ENCODE peak calls at places on chromosomes 12 and 14, in four cellular contexts. C, U, K and E are unnamed samples.

GRCh38 chr12:121767525-121768016 is 25.9 kb downstream of the RHOF start:
- DNase-seq in K (no peak), U (no peak), C (no peak), E (no peak)

GRCh38 chr14:90453401-90453951 is 56.6 kb downstream of the CALM1 start:
- DNase-seq in C (no peak), K (no peak), U (peak), E (peak)

GRCh38 chr12:119153477-119154434 is 25.0 kb upstream of the HSPB8 start:
- DNase-seq in C (peak), K (no peak), U (peak), E (peak)

GRCh38 chr12:82383930-82384513 is 25.7 kb downstream of the METTL25 start:
- DNase-seq in C (no peak), K (no peak), U (no peak), E (peak)

GRCh38 chr12:116861331-116861730 is 19.9 kb downstream of the HRK start:
- DNase-seq in C (peak), U (peak), K (no peak), E (no peak)

GRCh38 chr14:88993946-88994345 is 169.5 kb downstream of the TTC8 start:
- DNase-seq in U (peak), K (no peak), C (no peak), E (no peak)

GRCh38 chr14:96091149-96091693 is 52.1 kb downstream of the C14orf132 start:
- DNase-seq in K (no peak), U (no peak), C (peak), E (no peak)

GRCh38 chr14:78836777-78837176 is 666.6 kb downstream of the NRXN3 start:
- DNase-seq in C (no peak), K (no peak), U (peak), E (peak)

GRCh38 chr14:75724414-75725204 is 63.6 kb downstream of the TTLL5 start:
- DNase-seq in C (no peak), K (no peak), U (peak), E (no peak)

GRCh38 chr14:104291123-104292000 is 153.0 kb downstream of the KIF26A start:
- DNase-seq in K (peak), C (no peak), U (no peak), E (no peak)

GRCh38 chr14:76918751-76919421 is 92.7 kb downstream of the LRRC74A start:
- DNase-seq in U (peak), C (peak), K (peak), E (peak)

GRCh38 chr12:57519758-57520007 is 631 bp downstream of the DDIT3 start:
- DNase-seq in K (no peak), U (no peak), C (no peak), E (peak)

GRCh38 chr12:57521475-57522018 is 1.1 kb upstream of the MBD6 start:
- DNase-seq in U (peak), C (peak), K (peak), E (no peak)

GRCh38 chr12:57518176-57518919 is 2.0 kb downstream of the DDIT3 start:
- DNase-seq in C (no peak), K (no peak), U (no peak), E (no peak)

GRCh38 chr12:57518920-57519757 is 1.2 kb downstream of the DDIT3 start:
- DNase-seq in U (peak), C (peak), K (no peak), E (peak)

DNA sequence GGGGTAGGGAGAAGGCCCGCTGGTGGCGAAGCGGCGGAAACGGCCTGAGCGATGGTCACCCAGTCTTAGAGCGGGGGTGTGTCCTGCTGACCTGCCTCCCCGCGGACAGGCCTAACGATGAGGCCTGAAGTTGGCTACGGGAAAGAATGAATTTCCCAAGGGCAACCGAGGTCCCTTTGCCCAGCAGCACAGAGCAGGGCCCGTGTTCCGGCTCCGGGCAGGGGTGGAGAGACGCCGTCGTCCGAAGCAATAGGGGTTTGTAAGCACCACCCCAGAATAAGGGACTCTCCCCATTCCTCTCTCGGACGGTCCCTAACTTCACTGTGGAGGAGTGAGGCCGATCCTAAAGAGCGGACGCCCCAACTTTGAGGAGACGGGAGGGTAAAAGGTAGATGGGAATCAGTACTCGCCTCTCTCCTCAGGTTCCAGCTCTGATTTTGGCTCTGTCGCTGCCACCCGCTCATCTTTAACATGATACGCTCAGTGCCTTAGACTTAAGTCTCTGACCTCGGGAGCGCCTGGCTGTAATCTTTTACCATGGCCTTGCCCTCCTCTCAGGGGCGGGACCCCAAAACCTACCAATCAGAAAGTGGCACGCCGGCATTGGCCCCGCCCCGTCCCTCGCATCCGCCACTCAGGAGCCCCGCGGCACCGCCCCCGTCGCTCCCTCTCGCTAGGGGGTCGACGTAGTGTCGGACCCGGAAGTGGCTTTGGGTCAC is at the start of gene DDIT3:
- DNase-seq in U (peak), C (peak), K (peak), E (peak)
- TF ChIP-seq POLR2A in U (peak), C (peak), K (peak), E (peak)

DNA sequence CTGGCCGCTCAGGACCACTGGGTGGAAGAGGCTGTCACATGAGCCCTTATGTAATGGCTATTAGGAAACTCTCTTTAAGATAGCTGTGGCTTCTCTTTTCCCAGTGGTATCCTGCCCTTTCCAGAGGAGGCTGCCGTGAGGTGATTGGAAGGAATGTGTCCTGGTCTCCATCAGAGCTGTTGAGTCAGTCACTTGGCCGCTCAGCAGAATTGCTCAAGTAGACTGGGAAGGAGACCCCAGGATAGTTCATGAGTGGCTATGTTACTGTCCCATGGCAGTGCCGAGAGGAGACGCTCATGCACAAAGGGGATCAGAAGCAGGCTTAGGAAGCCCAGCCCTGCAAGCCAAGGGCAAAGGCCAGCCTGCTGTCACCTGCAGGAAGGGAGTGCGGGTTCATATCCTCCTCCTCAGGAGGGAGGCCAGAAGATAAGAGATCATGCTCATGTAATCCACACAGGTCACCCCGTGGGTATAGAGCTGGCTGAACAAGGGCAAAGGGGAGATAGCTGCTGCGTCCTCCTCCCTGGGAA is 136.9 kb upstream of the MAX start:
- DNase-seq in C (no peak), U (no peak), K (peak), E (no peak)
- TF ChIP-seq POLR2A in C (no peak), U (no peak), K (peak), E (no peak)

GRCh38 chr12:132353811-132354210 is 24.4 kb upstream of the GALNT9 start:
- DNase-seq in U (no peak), C (peak), K (no peak), E (no peak)
- TF ChIP-seq POLR2A in U (no peak), C (no peak), K (no peak), E (no peak)

GRCh38 chr12:10673660-10674384 is at the start of gene STYK1:
- DNase-seq in K (peak), U (peak), C (peak), E (peak)
- TF ChIP-seq POLR2A in K (peak), U (no peak), C (no peak), E (no peak)

GRCh38 chr14:100239840-100240724 is 1.1 kb downstream of the YY1 start:
- DNase-seq in K (peak), U (peak), C (peak), E (peak)

GRCh38 chr14:100240725-100241032 is 1.7 kb downstream of the YY1 start:
- DNase-seq in C (no peak), K (no peak), U (no peak), E (no peak)

GRCh38 chr14:100237735-100238418 is 1.1 kb upstream of the YY1 start:
- DNase-seq in U (peak), K (no peak), C (peak), E (peak)

GRCh38 chr14:100238419-100239199 is at the start of gene YY1:
- DNase-seq in U (peak), K (peak), C (peak), E (peak)

DNA sequence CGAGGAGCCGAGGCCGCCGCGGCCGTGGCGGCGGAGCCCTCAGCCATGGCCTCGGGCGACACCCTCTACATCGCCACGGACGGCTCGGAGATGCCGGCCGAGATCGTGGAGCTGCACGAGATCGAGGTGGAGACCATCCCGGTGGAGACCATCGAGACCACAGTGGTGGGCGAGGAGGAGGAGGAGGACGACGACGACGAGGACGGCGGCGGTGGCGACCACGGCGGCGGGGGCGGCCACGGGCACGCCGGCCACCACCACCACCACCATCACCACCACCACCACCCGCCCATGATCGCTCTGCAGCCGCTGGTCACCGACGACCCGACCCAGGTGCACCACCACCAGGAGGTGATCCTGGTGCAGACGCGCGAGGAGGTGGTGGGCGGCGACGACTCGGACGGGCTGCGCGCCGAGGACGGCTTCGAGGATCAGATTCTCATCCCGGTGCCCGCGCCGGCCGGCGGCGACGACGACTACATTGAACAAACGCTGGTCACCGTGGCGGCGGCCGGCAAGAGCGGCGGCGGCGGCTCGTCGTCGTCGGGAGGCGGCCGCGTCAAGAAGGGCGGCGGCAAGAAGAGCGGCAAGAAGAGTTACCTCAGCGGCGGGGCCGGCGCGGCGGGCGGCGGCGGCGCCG is 376 bp downstream of the YY1 start:
- DNase-seq in U (no peak), C (peak), K (peak), E (peak)
- TF ChIP-seq POLR2A in U (no peak), C (no peak), K (no peak), E (no peak)

DNA sequence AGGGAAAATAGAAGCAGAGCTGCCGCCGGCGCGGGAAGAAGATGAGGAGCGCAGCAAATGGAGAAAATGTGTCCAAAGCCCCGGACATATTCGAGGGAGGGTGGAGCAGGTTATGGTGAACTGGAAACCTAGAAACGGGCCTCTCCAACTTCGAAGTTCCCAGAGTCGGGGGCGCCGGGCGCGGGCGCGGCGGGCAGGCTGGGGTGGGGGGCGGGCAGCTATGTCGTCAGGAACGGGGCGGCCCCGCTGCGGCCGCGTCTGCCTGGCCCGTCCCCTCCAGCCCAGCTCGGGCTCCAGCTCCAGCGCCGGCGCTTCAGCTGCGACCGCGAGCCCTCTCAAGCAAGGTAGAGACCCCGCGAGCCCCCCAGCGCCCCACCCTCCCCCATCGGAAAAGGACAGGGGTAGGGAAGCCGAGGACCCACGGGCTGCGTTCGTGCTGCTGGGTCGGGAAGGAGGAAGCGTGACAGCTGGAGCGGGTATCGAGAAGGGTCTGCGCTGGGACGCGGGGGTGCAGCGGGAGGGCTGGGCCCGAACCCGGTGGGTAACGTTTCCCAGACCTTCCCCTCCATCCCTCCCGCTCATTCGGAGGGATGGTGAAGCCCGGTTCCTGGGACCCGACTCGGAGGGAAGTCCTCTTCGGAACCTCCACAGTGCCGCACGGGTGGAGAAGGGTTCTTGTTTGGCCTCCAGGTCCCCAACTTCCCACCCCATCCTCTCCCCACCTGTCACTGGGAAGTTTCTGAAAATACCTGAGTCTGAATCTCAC is 1.0 kb downstream of the DGKA start:
- DNase-seq in K (peak), U (peak), C (peak), E (peak)
- TF ChIP-seq POLR2A in K (no peak), U (no peak), C (no peak), E (no peak)

DNA sequence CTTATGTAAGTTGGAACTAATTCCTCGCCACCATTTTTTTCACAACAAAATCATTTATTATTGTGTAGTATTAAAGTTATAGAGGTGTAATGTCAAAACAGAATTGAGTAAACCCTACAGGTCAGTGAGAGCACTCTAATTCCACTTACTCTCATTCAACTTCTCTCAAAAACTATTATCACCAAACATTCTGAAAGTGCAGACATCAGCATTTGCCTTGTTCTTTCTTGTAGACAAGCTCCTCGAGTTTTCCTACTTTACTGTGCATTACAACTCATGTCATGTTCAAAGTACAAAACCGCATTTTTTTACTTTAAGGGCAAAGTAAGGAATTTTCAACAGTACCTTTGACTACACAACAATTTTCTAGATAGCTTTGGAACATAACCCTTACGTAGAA is 13.0 kb upstream of the USP15 start:
- DNase-seq in U (no peak), K (no peak), C (no peak), E (no peak)
- TF ChIP-seq POLR2A in U (no peak), K (no peak), C (no peak), E (no peak)

DNA sequence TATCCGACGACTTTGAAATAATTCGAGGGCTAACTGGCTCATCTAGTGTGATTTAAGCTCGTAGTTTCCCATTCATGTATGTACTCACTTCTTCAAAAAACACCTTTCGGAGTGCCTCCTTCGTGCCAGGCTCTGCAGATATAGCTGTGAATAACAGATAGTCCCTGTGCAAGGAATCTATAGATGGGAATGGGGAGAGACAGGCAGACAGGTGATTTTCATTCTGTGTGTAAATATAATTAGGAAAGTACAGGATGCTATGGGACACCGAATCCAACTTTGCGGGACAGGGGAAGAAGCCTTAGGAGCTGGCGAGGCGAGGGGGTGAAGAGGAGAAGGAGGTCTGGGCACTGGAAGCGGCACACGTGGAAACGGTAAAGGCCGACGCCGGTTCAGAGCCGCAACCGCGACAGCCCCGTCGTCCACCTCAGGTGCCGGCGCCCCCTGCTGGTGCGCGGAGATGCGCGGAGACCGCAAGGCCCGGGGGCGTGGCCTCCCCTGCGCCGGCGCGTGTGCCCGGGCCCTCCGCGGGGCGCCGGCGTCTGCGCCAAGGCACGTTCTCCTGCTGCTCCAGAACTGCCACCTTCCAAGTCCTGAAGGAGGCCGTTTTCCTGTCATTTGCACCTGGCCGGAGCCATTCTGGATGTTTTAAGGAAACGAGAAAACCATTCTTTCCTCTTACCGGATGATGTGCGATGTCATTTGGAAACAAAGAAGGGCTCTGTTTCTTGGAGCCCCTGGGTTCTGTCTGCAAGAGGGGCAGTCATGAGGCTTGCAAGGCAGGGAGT is 18.0 kb upstream of the CACNA1C start:
- DNase-seq in U (peak), C (peak), K (peak), E (peak)
- TF ChIP-seq POLR2A in U (no peak), C (no peak), K (no peak), E (no peak)

DNA sequence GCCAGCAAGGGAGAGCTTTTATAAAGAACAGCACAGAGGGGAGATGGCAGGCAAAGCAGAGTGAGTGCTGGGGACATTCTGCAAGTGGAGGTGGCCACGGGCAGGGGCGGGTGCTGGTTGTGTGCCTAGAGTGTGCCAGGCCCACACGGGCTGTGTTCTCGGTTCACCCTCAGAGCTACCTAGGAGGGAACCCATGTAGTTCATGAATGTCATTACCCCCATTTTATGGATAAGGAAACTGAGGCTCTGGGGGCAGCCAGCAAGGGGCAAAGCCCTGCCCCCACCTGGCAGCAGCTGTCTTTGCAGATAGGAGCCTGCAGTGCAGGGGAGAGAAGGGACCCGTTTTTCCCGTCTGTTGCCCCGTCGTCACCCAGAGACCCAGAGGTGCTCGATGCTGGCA is 85.2 kb upstream of the NCOR2 start:
- DNase-seq in K (no peak), U (no peak), C (no peak), E (no peak)
- TF ChIP-seq POLR2A in K (no peak), U (no peak), C (no peak), E (no peak)